ENCODE peak calls at places on chromosomes 5 and 9, in ten cellular contexts. R, L, B, J, Y, Q, A, O, V and G are unnamed samples.

GRCh38 chr9:95783426-95783975 is 92.0 kb upstream of the ERCC6L2 start:
- DNase-seq in Y (peak; percentile 73), B (no peak), R (no peak), J (no peak), V (no peak), O (no peak), L (no peak), A (no peak), Q (no peak), G (no peak)

GRCh38 chr9:22215492-22215891 is 206.4 kb upstream of the CDKN2B start:
- DNase-seq in Y (no peak), O (no peak), B (no peak), L (no peak), Q (no peak), R (no peak), A (no peak), J (no peak), V (no peak), G (no peak)

GRCh38 chr9:32716955-32717354 is 66.4 kb upstream of the TMEM215 start:
- DNase-seq in O (no peak), A (no peak), B (no peak), R (no peak), V (no peak), J (no peak), Y (no peak), Q (no peak), L (no peak), G (no peak)

GRCh38 chr9:113633782-113634596 is 170.5 kb downstream of the RGS3 start:
- DNase-seq in L (no peak), V (no peak), R (no peak), O (no peak), A (no peak), Q (no peak), Y (no peak), J (no peak), B (no peak), G (peak; percentile 52)

GRCh38 chr5:89087551-89088318 is 204.8 kb upstream of the MEF2C start:
- DNase-seq in V (no peak), O (no peak), Y (no peak), J (no peak), R (no peak), L (no peak), B (no peak), A (no peak), Q (no peak), G (peak; percentile 53)

GRCh38 chr9:87267701-87268100 is 230.0 kb upstream of the DAPK1 start:
- DNase-seq in J (no peak), Y (no peak), L (no peak), R (no peak), Q (no peak), A (no peak), O (no peak), V (no peak), B (no peak), G (peak; percentile 96)

GRCh38 chr9:36831381-36832231 is 202.5 kb downstream of the PAX5 start:
- DNase-seq in Y (no peak), J (no peak), O (no peak), L (no peak), Q (no peak), V (no peak), R (no peak), A (no peak), B (no peak), G (no peak)

GRCh38 chr5:1322955-1323802 is 21.7 kb downstream of the CLPTM1L start:
- DNase-seq in A (no peak), V (no peak), L (no peak), Y (no peak), J (no peak), Q (no peak), R (no peak), O (no peak), B (no peak), G (no peak)

GRCh38 chr5:54646285-54647101 is 128.9 kb downstream of the SNX18 start:
- DNase-seq in J (peak; percentile 30), Y (peak; percentile 90), L (peak; percentile 30), V (no peak), R (peak; percentile 61), Q (peak; percentile 78), A (no peak), B (peak; percentile 59), O (no peak), G (peak; percentile 92)

GRCh38 chr9:91664669-91665068 is 241.0 kb upstream of the NFIL3 start:
- DNase-seq in B (no peak), R (no peak), Y (no peak), J (no peak), Q (no peak), L (no peak), V (no peak), A (no peak), O (no peak), G (no peak)

GRCh38 chr9:107750741-107751521 is 261.4 kb upstream of the KLF4 start:
- DNase-seq in Y (peak; percentile 99), Q (no peak), A (peak; percentile 91), J (no peak), L (peak; percentile 52), R (no peak), V (peak; percentile 96), B (peak; percentile 75), O (no peak), G (peak; percentile 97)

GRCh38 chr5:54007822-54008777 is 302.3 kb downstream of the ARL15 start:
- DNase-seq in R (no peak), O (no peak), J (no peak), V (peak; percentile 27), A (no peak), Q (no peak), L (no peak), Y (peak; percentile 55), B (no peak), G (no peak)

GRCh38 chr9:123637596-123637939 is 281.6 kb downstream of the CRB2 start:
- DNase-seq in B (no peak), V (no peak), J (no peak), A (no peak), Y (peak; percentile 8), R (no peak), L (no peak), Q (no peak), O (no peak), G (no peak)

GRCh38 chr9:22416692-22417060 is 29.9 kb upstream of the DMRTA1 start:
- DNase-seq in O (no peak), Y (peak; percentile 47), L (no peak), V (no peak), J (no peak), R (no peak), B (no peak), A (no peak), Q (no peak), G (peak; percentile 47)

GRCh38 chr5:54611290-54611951 is 93.9 kb downstream of the SNX18 start:
- DNase-seq in L (no peak), V (no peak), O (no peak), B (no peak), Q (no peak), A (no peak), Y (peak; percentile 37), J (no peak), R (no peak), G (no peak)

GRCh38 chr5:107794731-107795130 is 124.0 kb upstream of the EFNA5 start:
- DNase-seq in A (no peak), J (no peak), Y (no peak), O (no peak), Q (no peak), V (no peak), L (no peak), B (no peak), R (no peak), G (no peak)

GRCh38 chr9:37800631-37801286 is at the start of gene DCAF10:
- DNase-seq in Q (peak; percentile 84), Y (peak; percentile 86), V (peak; percentile 51), R (peak; percentile 92), J (peak; percentile 78), B (peak; percentile 92), O (peak; percentile 28), L (peak; percentile 78), A (peak; percentile 56), G (peak; percentile 84)

GRCh38 chr9:16768816-16769215 is 101.7 kb downstream of the BNC2 start:
- DNase-seq in Q (no peak), V (no peak), R (no peak), Y (no peak), J (no peak), L (no peak), O (no peak), A (no peak), B (no peak), G (no peak)

GRCh38 chr5:145347026-145347616 is 488.0 kb downstream of the PRELID2 start:
- DNase-seq in V (no peak), R (no peak), O (no peak), A (peak; percentile 43), Q (no peak), Y (peak; percentile 84), J (no peak), B (no peak), L (no peak), G (peak; percentile 64)

GRCh38 chr5:53482717-53483638 is 2.5 kb downstream of the FST start:
- DNase-seq in Y (peak; percentile 43), A (no peak), O (no peak), J (no peak), R (peak; percentile 48), L (no peak), B (peak; percentile 35), Q (no peak), V (no peak), G (peak; percentile 28)

GRCh38 chr5:175741556-175741955 is 83.7 kb downstream of the HRH2 start:
- DNase-seq in Y (no peak), A (no peak), Q (no peak), L (no peak), V (no peak), B (no peak), R (no peak), O (no peak), J (no peak), G (no peak)

GRCh38 chr9:81832571-81833285 is 95.5 kb upstream of the SPATA31D4 start:
- DNase-seq in Q (no peak), B (no peak), Y (no peak), R (no peak), L (no peak), V (no peak), J (no peak), A (no peak), O (no peak), G (peak; percentile 71)

GRCh38 chr5:95861858-95862561 is 39.5 kb upstream of the GLRX start:
- DNase-seq in O (no peak), B (no peak), J (no peak), Q (no peak), L (no peak), V (no peak), Y (peak; percentile 85), A (peak; percentile 73), R (no peak), G (peak; percentile 80)

GRCh38 chr9:34123682-34124081 is 2.8 kb downstream of the DCAF12 start:
- DNase-seq in A (no peak), R (peak; percentile 53), Q (peak; percentile 11), Y (no peak), L (no peak), O (no peak), J (no peak), B (peak; percentile 60), V (no peak), G (peak; percentile 47)

GRCh38 chr5:143642791-143643190 is 169.2 kb upstream of the HMHB1 start:
- DNase-seq in V (no peak), O (no peak), A (no peak), Q (no peak), B (no peak), L (no peak), J (no peak), R (no peak), Y (peak; percentile 37), G (no peak)

GRCh38 chr5:24363789-24364534 is 280.8 kb downstream of the CDH10 start:
- DNase-seq in B (no peak), J (no peak), A (no peak), V (no peak), R (no peak), O (no peak), L (no peak), Y (no peak), Q (no peak), G (no peak)

GRCh38 chr9:131394464-131395026 is 659 bp downstream of the PRRC2B start:
- DNase-seq in O (no peak), V (no peak), L (no peak), J (no peak), Q (peak; percentile 60), Y (peak; percentile 48), R (peak; percentile 65), B (no peak), A (no peak), G (peak; percentile 59)

GRCh38 chr9:134178781-134179551 is 14.6 kb upstream of the RNU6ATAC start:
- DNase-seq in J (no peak), R (no peak), V (no peak), Q (no peak), O (no peak), A (no peak), Y (peak; percentile 18), B (no peak), L (no peak), G (peak; percentile 56)